ENCODE peak calls at places on chromosome 4, in six cellular contexts. I, K, H, U, G and L are unnamed samples.

GRCh38 chr4:76948441-76949292 is 885 bp upstream of the SEPTIN11 start:
- DNase-seq in G (no peak), U (peak), K (peak), I (peak), H (no peak), L (peak)

GRCh38 chr4:53371843-53372521 is 5.5 kb upstream of the FIP1L1 start:
- DNase-seq in H (no peak), G (no peak), K (no peak), U (no peak), I (no peak), L (no peak)

GRCh38 chr4:54099287-54099958 is 540 bp upstream of the GSX2 start:
- DNase-seq in U (no peak), I (no peak), H (peak), G (no peak), K (no peak), L (peak)

GRCh38 chr4:188613976-188614375 is 474.7 kb downstream of the TRIML1 start:
- DNase-seq in H (no peak), K (no peak), G (no peak), U (no peak), I (no peak), L (no peak)

GRCh38 chr4:124234771-124235170 is 477.8 kb downstream of the ANKRD50 start:
- DNase-seq in G (no peak), U (no peak), H (no peak), I (no peak), K (no peak), L (no peak)

GRCh38 chr4:182978152-182978827 is 61.1 kb upstream of the DCTD start:
- DNase-seq in G (no peak), I (no peak), K (no peak), H (no peak), U (no peak), L (peak)

GRCh38 chr4:133149932-133150642 is 993 bp downstream of the PCDH10 start:
- DNase-seq in U (peak), K (peak), G (no peak), H (no peak), I (no peak), L (peak)

GRCh38 chr4:6221851-6222760 is 21.8 kb upstream of the JAKMIP1 start:
- DNase-seq in I (peak), K (no peak), H (no peak), G (no peak), U (peak), L (peak)

GRCh38 chr4:7630559-7631287 is 196.0 kb upstream of the PSAPL1 start:
- DNase-seq in G (peak), U (no peak), I (no peak), K (peak), H (peak), L (peak)

GRCh38 chr4:55733874-55734437 is 85.6 kb upstream of the EXOC1L start:
- DNase-seq in H (no peak), K (peak), G (no peak), U (no peak), I (peak), L (peak)

DNA sequence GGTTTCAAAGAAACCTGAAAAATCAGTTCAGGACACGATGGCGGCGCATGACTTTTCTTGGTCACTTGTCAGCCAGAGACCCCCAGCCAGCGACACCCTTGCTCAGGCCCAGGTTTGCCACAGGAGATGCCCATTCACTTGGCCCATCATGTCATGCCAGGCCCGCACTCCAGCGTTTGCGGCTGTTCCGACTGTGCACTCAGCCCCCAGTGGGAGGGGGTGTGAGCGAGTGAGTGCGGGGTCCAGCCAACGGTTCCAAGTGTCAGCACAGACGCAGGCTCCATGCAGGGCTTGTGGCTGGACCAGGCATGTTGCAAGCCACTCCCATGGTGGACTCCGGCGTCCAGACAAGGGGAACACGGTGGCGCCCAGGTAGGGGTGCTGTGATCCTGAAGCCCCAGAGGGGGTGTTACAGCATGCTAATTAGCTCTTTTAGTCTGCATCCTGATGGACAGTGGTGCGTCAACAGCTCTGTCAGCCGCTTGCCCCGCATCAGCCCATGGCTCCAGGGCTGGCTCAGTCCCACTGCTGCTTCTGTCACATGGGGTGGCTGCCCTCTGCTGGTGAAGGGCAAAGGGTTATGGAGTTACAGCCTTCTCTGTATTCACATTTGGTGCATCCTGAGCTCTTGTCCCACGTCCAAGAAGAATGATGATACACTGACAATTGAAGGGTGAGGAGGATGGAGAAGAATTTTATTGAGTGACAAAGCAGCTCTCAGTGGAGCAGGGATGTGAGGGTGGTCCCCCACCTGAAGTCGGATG is 3.7 kb upstream of the MAEA start:
- DNase-seq in U (no peak), G (no peak), H (no peak), I (peak), K (no peak), L (no peak)
- TF ChIP-seq CTCF in U (no peak), G (peak), H (no peak), I (no peak), K (no peak), L (no peak)

DNA sequence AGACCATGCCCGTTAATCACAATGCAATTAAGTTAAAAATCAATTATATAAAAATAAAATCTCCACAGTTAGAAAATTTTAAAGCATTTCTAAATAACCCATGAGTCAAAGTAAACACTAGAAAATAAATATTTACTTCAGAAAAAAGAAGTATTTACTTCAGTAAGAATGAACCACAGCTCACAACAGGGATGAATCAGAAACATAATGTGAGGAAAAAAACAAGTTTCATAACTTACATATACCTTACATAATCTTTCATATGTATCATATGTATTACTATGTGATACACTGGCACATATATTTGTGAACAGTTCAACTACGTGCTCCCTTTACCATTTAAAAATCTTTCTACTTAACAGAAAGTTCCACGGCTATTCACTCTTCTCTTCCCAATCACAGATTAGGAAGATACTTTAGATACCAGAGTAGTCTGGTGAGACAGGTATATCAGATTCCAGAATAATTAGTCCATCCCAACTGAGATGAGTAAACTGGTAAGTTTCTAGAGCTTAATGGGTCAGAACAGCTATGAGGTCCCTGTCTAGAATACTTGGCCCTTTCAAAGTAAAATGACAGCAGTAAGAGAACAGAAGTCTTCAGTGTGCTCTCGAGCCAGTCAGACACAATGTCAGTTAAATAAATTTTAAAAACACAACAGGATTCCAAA is 70.3 kb downstream of the SH3RF1 start:
- DNase-seq in G (no peak), U (no peak), H (no peak), K (no peak), I (no peak), L (no peak)
- H3K4me3 ChIP-seq in G (no peak), U (no peak), H (no peak), K (no peak), I (no peak), L (no peak)

GRCh38 chr4:26161030-26161824 is 159.6 kb upstream of the RBPJ start:
- DNase-seq in G (no peak), U (no peak), K (peak), I (no peak), H (no peak), L (no peak)
- TF ChIP-seq CTCF in G (peak), U (no peak), K (peak), I (no peak), H (peak), L (peak)

DNA sequence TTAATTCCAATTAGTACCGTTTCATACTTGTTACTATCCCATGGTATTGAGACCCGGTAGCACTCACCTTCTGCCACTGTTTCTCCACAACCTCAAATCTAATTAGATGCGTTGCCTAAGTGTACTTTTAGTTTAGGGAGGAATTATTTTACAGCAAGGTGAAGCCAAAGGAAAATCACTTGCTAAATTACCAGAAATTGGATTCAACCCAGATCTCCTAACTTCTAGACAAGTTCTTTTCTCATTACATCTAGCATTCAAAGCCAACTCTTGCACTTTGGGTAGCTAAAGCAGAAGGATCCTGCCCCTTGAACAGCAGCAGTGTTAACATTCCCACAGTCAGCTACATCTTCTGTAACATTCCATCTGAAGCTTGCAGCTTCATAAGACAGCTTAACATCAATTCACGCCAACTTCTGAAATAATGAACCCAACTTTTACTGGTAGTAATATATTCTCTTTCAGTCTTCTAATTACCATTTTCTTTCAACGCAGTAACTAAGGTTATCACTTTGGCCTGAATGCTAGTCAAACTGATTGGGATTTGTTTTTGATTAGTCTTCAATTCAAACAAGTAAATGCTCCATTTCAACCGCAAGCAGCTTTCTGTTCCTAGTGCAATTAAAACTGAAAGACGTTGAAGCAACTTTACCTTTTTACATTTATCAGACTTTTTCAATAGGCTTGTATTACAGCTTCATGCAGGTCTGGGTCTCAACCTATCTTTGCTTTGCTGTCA is 944 bp upstream of the SEC31A start:
- DNase-seq in I (no peak), K (no peak), G (no peak), H (no peak), U (no peak), L (peak)
- H3K4me3 ChIP-seq in I (peak), K (peak), G (peak), H (peak), U (peak), L (peak)

DNA sequence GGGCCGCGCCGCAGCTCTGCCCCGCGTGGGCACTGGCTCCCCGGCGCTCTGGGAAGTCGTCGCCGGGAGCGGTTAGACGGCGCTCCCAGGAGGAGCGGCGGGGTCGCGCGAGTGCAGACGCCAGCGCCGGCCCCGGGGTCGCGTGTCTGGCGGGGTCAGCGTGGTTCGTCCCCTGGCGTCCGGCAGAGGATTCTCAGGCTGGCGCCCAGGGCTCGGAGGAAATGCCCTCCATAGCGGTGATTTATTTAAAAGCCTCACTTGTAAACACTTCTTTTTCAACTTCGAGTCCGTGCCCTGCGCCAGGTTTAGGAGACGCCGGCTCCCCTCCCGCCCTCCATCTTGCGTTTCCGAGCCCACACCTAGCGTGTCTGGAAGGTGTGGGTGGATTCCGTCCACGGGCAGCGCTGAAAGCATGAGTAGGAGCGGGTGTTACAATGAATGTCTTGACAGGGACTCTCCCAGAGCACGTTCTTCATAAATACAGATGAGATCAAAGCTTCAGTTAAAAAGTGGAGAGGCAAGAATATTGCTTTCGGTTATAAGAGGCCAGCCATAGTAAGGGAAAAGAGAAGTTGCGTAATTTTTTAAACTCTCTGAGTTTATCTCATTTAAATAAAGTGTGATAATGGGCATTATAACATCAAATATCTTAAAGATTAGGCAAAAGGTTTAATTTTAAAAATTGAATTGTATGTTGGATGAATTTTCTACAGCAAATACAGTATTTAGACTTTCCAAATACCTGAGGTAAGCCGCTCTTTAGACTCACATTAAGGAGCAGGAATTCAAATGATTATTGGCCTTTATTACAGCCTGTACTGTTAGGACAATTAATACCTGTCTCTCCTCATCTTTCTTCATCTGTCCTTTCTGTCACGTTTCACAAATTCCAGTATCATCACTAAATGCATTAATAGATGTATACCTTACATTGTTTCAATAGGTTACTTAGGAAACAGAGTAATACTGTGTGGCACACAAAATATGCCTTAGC is 863 bp downstream of the FAM241A start:
- DNase-seq in I (peak), H (no peak), K (peak), G (no peak), U (peak), L (peak)
- TF ChIP-seq CTCF in I (no peak), H (peak), K (peak), G (peak), U (peak), L (peak)